ENCODE peak calls at places on chromosome 1, in nine cellular contexts. X is heart right ventricle, F is right lobe of liver, Y is WERI-Rb-1, G is MM.1S, I is lower lobe of right lung, D is A549, R is Peyer's patch, S is upper lobe of right lung. O is an unnamed sample.
A peak's percentile ranks its signal among the peaks of the same experiment; 100 is the strongest.

GRCh38 chr1:153799016-153799415 is 23.8 kb downstream of the SLC27A3 start:
- DNase-seq in I (no peak), X (no peak), Y (no peak), D (no peak), R (no peak), G (no peak), S (peak; percentile 19), F (peak; percentile 31), O (no peak)

GRCh38 chr1:29711582-29712274 is 475.4 kb downstream of the PTPRU start:
- DNase-seq in F (no peak), S (peak; percentile 31), R (no peak), Y (no peak), I (no peak), G (no peak), D (no peak), X (no peak), O (no peak)

GRCh38 chr1:31163866-31164265 is 75.8 kb downstream of the NKAIN1 start:
- DNase-seq in R (no peak), I (no peak), Y (no peak), G (no peak), X (no peak), F (no peak), S (no peak), D (no peak), O (no peak)

GRCh38 chr1:204409111-204409510 is 2.5 kb downstream of the PPP1R15B start:
- DNase-seq in Y (no peak), D (no peak), F (no peak), R (no peak), I (no peak), G (no peak), S (no peak), X (no peak), O (no peak)

GRCh38 chr1:49597436-49597835 is 426.3 kb downstream of the AGBL4 start:
- DNase-seq in S (no peak), G (no peak), I (no peak), X (no peak), Y (no peak), F (no peak), D (no peak), R (no peak), O (no peak)

GRCh38 chr1:50593515-50593914 is 170.3 kb upstream of the DMRTA2 start:
- DNase-seq in S (no peak), F (no peak), G (no peak), R (no peak), X (no peak), D (no peak), Y (no peak), I (no peak), O (no peak)

GRCh38 chr1:229950020-229950419 is 117.0 kb upstream of the GALNT2 start:
- DNase-seq in I (no peak), R (no peak), Y (no peak), F (no peak), G (no peak), X (no peak), S (no peak), D (no peak), O (no peak)

GRCh38 chr1:12435639-12436344 is 182.2 kb downstream of the DHRS3 start:
- DNase-seq in G (peak; percentile 92), R (no peak), D (no peak), I (no peak), X (no peak), F (no peak), S (no peak), Y (no peak), O (no peak)

GRCh38 chr1:71944006-71944405 is 338.3 kb downstream of the NEGR1 start:
- DNase-seq in F (peak; percentile 46), X (no peak), I (no peak), R (no peak), G (no peak), D (no peak), Y (no peak), S (no peak), O (no peak)

GRCh38 chr1:24567792-24568388 is 12.0 kb downstream of the NCMAP start:
- DNase-seq in Y (no peak), G (no peak), R (peak; percentile 81), D (peak; percentile 36), S (peak; percentile 86), I (peak; percentile 86), X (no peak), F (peak; percentile 92), O (no peak)

GRCh38 chr1:184792450-184792969 is 37.9 kb upstream of the EDEM3 start:
- DNase-seq in I (peak; percentile 49), R (peak; percentile 73), G (peak; percentile 51), Y (no peak), S (no peak), F (peak; percentile 89), X (peak; percentile 35), D (peak; percentile 49), O (peak; percentile 62)

GRCh38 chr1:117570988-117571409 is 34.8 kb upstream of the TENT5C start:
- DNase-seq in F (no peak), X (no peak), Y (no peak), I (peak; percentile 70), D (no peak), S (peak; percentile 70), G (peak; percentile 79), R (no peak), O (no peak)

GRCh38 chr1:14039894-14040430 is 340.0 kb downstream of the PRDM2 start:
- DNase-seq in D (no peak), S (no peak), Y (no peak), X (no peak), G (peak; percentile 96), F (no peak), I (no peak), R (no peak), O (no peak)

GRCh38 chr1:189669846-189670245 is 807.8 kb downstream of the BRINP3 start:
- DNase-seq in I (no peak), X (no peak), Y (no peak), F (no peak), D (no peak), S (no peak), R (no peak), G (no peak), O (no peak)

GRCh38 chr1:219666242-219666641 is 53.3 kb upstream of the ZC3H11B start:
- DNase-seq in F (peak; percentile 62), G (no peak), I (no peak), Y (no peak), D (no peak), R (no peak), S (no peak), X (no peak), O (no peak)

GRCh38 chr1:179105393-179105792 is 23.5 kb downstream of the TOR3A start:
- DNase-seq in Y (peak; percentile 86), S (no peak), R (no peak), D (peak; percentile 55), G (peak; percentile 28), I (no peak), X (no peak), F (no peak), O (no peak)
- TF ChIP-seq CTCF in Y (peak; percentile 89), S (peak; percentile 25), R (peak; percentile 49), D (peak; percentile 29), G (peak; percentile 37), I (peak; percentile 22), X (no peak), F (peak; percentile 28), O (peak; percentile 39)

DNA sequence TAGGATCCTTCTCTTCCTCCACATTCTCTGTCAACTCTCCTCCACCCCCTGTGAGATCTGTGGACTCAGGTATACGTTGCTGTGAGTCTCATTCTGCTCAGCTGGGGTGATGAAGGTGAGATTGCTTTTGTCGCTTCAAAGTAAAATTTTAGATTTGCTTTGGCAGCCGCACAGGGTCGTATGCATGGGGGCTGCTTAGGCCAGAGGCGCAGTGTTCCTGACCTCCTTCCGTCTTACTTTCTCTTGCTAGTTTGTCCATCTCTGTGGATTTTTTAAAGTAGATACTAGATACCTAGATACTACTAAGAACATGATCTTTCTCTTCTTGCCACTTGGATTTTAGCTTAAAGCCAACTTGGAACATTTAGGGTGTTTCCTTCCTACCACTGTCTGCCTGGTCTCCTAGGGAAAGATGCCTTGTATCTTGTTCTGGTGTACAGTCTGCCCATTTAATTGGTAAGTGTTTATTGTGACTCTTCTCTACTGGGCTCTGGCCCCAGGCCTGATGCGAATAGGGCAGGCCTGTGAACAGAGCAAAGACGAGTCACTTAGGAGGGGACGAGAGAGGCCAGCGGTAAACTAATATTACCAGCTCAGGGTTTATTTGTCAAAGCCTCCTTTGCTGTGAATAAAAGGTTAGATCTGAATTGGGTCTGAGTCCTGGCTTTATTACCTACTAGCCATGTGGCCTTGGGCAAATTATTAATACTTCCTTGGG is 32.0 kb downstream of the MAPKAPK2 start:
- DNase-seq in F (no peak), D (no peak), Y (no peak), G (no peak), S (peak; percentile 4), R (no peak), I (no peak), X (no peak), O (no peak)
- H3K27ac ChIP-seq in F (peak overlapping the region; percentile 76), D (peak overlapping the region; percentile 74), Y (no peak overlapping the region), G (peak overlapping the region; percentile 79), S (no peak overlapping the region), R (peak overlapping the region; percentile 45), I (peak overlapping the region; percentile 7), X (peak overlapping the region; percentile 61), O (peak overlapping the region; percentile 71)

GRCh38 chr1:82600314-82600713 is 799.6 kb downstream of the ADGRL2 start:
- DNase-seq in R (no peak), X (no peak), Y (no peak), I (no peak), D (no peak), F (no peak), G (no peak), S (no peak), O (no peak)

GRCh38 chr1:82598816-82599215 is 798.1 kb downstream of the ADGRL2 start:
- DNase-seq in X (no peak), Y (no peak), S (no peak), I (no peak), F (no peak), R (no peak), G (peak; percentile 21), D (no peak), O (no peak)

DNA sequence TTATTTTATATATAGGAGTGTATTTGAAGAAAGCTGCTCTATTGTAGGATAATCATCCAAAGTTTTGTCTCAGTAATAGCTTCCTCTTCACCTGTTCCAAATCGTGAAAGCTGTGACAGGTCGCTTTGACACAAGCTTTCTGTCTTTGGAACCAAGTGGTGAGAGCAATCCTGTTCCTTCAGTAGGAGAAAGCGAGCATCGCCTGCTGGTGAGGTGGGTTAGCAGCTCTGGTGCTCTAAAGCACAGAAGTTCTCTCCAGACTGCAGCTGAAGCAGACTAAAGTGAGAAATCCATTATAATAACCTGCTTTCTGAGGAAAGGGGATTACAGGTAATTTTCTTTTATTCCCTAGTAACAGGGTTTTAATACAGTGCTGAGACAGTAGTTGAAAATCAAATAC is 803.8 kb downstream of the ADGRL2 start:
- DNase-seq in S (no peak), G (no peak), I (no peak), X (no peak), F (no peak), D (no peak), R (no peak), Y (peak; percentile 63), O (no peak)
- TF ChIP-seq CTCF in S (no peak), G (no peak), I (no peak), X (no peak), F (no peak), D (no peak), R (no peak), Y (peak; percentile 87), O (no peak)

GRCh38 chr1:56755911-56756310 is 63.3 kb downstream of the FYB2 start:
- DNase-seq in X (no peak), G (no peak), D (no peak), F (no peak), Y (no peak), S (no peak), R (no peak), I (no peak), O (no peak)
- H3K27ac ChIP-seq in X (no peak overlapping the region), G (no peak overlapping the region), D (no peak overlapping the region), F (no peak overlapping the region), Y (no peak overlapping the region), S (no peak overlapping the region), R (no peak overlapping the region), I (no peak overlapping the region), O (no peak overlapping the region)